ENCODE peak calls at places on chromosomes 11 and 22, in eight cellular contexts. K is OCI-LY7, N is SK-N-SH, O is PC-3, X is HCT116, Q is neural progenitor cell, D is GM23338, Z is hepatocyte. T is an unnamed sample.

GRCh38 chr22:19876941-19877625 is 22.4 kb upstream of the GNB1L start:
- DNase-seq in N (peak; percentile 39), O (no peak), X (no peak), D (no peak), Z (no peak), K (no peak), Q (no peak), T (no peak)

GRCh38 chr11:44316388-44317240 is 6.7 kb upstream of the ALX4 start:
- DNase-seq in D (peak; percentile 74), X (no peak), Z (no peak), O (no peak), N (peak; percentile 67), Q (peak; percentile 73), K (no peak), T (no peak)

GRCh38 chr11:91394718-91395414 is 829.8 kb upstream of the FAT3 start:
- DNase-seq in N (peak; percentile 25), D (no peak), K (no peak), Z (peak; percentile 24), X (no peak), O (peak; percentile 81), Q (no peak), T (no peak)

GRCh38 chr22:31944700-31945477 is 554 bp downstream of the YWHAH start:
- DNase-seq in Q (no peak), X (no peak), N (peak; percentile 82), K (peak; percentile 58), Z (peak; percentile 31), D (peak; percentile 63), O (peak; percentile 17), T (peak; percentile 30)

GRCh38 chr11:47106839-47107520 is 69.7 kb downstream of the ARFGAP2 start:
- DNase-seq in N (no peak), O (no peak), Z (no peak), X (no peak), Q (peak; percentile 39), K (peak; percentile 34), D (no peak), T (no peak)

GRCh38 chr11:2555891-2556290 is 111.1 kb downstream of the KCNQ1 start:
- DNase-seq in Q (no peak), X (no peak), N (no peak), K (no peak), D (no peak), O (no peak), Z (no peak), T (no peak)

GRCh38 chr22:41925783-41926460 is 684 bp downstream of the TNFRSF13C start:
- DNase-seq in Q (peak; percentile 87), K (peak; percentile 78), Z (peak; percentile 82), O (peak; percentile 62), N (peak; percentile 70), D (peak; percentile 89), X (no peak), T (peak; percentile 54)

GRCh38 chr22:19048531-19048930 is 73.7 kb downstream of the DGCR2 start:
- DNase-seq in K (no peak), D (no peak), Z (no peak), X (no peak), N (no peak), Q (no peak), O (no peak), T (no peak)

GRCh38 chr22:19674129-19674928 is 40.0 kb upstream of the SEPTIN5 start:
- DNase-seq in Q (no peak), D (no peak), O (no peak), Z (no peak), X (no peak), K (no peak), N (no peak), T (no peak)

GRCh38 chr11:44899959-44900358 is 50.7 kb downstream of the TP53I11 start:
- DNase-seq in K (peak; percentile 62), N (peak; percentile 63), Q (peak; percentile 34), D (peak; percentile 83), Z (no peak), X (peak; percentile 48), O (peak; percentile 39), T (peak; percentile 42)

GRCh38 chr11:20337526-20338154 is 25.9 kb upstream of the HTATIP2 start:
- DNase-seq in K (peak; percentile 4), Z (peak; percentile 54), N (peak; percentile 74), Q (peak; percentile 81), X (peak; percentile 27), O (peak; percentile 47), D (peak; percentile 68), T (peak; percentile 57)

GRCh38 chr11:58745705-58746364 is 14.1 kb upstream of the GLYAT start:
- DNase-seq in Z (no peak), K (no peak), O (no peak), N (no peak), Q (no peak), D (no peak), X (no peak), T (no peak)

GRCh38 chr22:49966041-49966715 is 5.6 kb downstream of the PIM3 start:
- DNase-seq in Q (peak; percentile 1), D (no peak), X (no peak), Z (peak; percentile 52), N (peak; percentile 30), K (no peak), O (no peak), T (peak; percentile 1)

GRCh38 chr11:57116654-57117053 is 65.1 kb upstream of the LRRC55 start:
- DNase-seq in N (peak; percentile 28), Z (peak; percentile 42), K (peak; percentile 37), O (peak; percentile 69), Q (peak; percentile 64), X (peak; percentile 19), D (peak; percentile 74), T (peak; percentile 46)

DNA sequence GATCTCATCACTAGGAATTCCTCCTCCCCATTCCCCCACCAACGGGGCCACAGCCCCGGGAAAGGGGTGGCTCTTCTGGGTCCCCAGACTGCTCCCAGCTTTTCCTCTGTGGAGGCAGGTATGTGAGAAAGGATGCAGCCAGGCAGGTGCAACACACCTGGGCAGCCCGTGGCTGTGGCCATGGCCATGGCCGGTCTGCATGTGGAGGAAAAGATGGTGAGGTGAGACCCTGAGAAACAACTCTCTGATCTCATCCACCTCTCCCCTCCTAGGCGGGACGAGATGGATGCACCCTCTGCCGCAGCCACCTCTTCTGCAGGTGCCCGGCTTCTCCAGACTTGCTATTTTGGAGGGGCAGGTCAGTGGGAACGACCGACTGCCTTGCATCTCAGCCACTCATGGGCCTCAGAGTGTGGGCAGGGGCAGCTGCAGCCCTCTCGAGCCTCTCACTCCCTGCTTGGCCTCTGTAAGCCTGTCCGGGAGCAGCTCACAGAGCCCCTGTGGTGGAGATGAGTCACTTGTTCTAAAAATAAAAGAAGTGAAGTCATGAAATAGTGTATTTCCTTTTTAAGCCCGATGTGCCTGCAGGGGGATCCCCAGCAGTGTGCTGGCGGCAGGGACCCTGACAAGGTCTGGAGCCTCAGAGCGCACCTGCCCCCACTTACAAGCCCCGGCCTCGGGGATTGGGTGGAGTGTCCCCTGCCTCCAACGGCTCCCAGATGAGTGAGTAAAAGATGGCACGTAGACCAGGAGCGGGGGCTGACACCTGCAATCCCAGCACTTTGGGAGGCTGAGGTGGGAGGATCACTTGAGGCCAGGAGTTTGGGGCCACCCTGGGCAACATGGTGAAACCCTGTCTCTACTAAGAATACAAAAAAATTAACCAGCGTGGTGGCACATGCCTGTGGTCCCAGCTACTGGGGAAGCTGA is 10.7 kb downstream of the SMIM38 start:
- DNase-seq in X (peak; percentile 35), N (peak; percentile 46), D (peak; percentile 54), O (peak; percentile 79), Q (peak; percentile 34), K (peak; percentile 2), Z (peak; percentile 73), T (peak; percentile 91)
- TF ChIP-seq CTCF in X (no peak), N (peak; percentile 48), D (no peak), O (peak; percentile 43), Q (no peak), K (no peak), Z (peak; percentile 20), T (no peak)

GRCh38 chr11:21514298-21514697 is 678.6 kb upstream of the ANO5 start:
- DNase-seq in K (peak; percentile 1), N (peak; percentile 15), D (peak; percentile 36), O (peak; percentile 3), Z (peak; percentile 30), Q (peak; percentile 27), X (no peak), T (peak; percentile 59)
- TF ChIP-seq EZH2phosphoT487 in K (no peak), N (no peak), D (no peak), O (no peak), Z (no peak), Q (no peak), X (no peak), T (no peak)

GRCh38 chr11:94762208-94762607 is 5.9 kb upstream of the AMOTL1 start:
- DNase-seq in D (peak; percentile 43), O (peak; percentile 88), X (peak; percentile 34), K (peak; percentile 1), Q (no peak), N (no peak), Z (no peak), T (peak; percentile 24)
- TF ChIP-seq CTCF in D (peak; percentile 59), O (peak; percentile 98), X (peak; percentile 73), K (peak; percentile 46), Q (peak; percentile 29), N (peak; percentile 49), Z (peak; percentile 8), T (peak; percentile 46)

DNA sequence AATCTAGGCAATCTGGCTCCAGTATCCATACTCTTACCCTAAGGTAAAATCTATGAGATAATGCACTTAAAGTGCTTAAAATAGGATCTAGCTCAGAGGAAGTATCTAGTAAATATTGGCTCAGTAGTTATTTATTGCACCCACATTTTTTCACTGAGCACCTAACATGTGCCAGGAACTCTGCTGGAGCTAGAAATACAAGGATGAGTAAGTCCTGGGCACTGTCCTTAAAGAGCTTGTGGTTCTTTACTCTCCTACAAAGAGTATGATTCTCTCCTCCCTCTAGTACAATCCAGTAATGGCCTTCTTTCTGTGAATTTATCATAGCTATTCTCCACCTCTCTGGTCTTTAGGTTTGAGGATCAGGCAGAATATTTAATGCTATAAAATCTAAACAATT is 59.2 kb downstream of the DEUP1 start:
- DNase-seq in N (no peak), D (no peak), K (no peak), Z (no peak), X (no peak), O (no peak), Q (no peak), T (no peak)
- TF ChIP-seq EZH2phosphoT487 in N (no peak), D (no peak), K (no peak), Z (no peak), X (no peak), O (no peak), Q (no peak), T (no peak)

GRCh38 chr11:27211370-27212127 is 151.5 kb downstream of the CCDC34 start:
- DNase-seq in O (peak; percentile 15), K (no peak), Z (no peak), N (no peak), Q (no peak), D (peak; percentile 48), X (peak; percentile 7), T (no peak)
- TF ChIP-seq CTCF in O (peak; percentile 53), K (peak; percentile 66), Z (peak; percentile 34), N (peak; percentile 66), Q (peak; percentile 63), D (peak; percentile 72), X (peak; percentile 82), T (peak; percentile 34)

GRCh38 chr11:96963375-96963774 is 573.6 kb downstream of the JRKL start:
- DNase-seq in Z (no peak), N (no peak), X (no peak), K (no peak), D (no peak), O (no peak), Q (no peak), T (no peak)

GRCh38 chr11:96964661-96965060 is 574.8 kb downstream of the JRKL start:
- DNase-seq in Z (no peak), N (no peak), D (no peak), Q (peak; percentile 2), K (no peak), O (no peak), X (no peak), T (no peak)

GRCh38 chr11:96961931-96962330 is 572.1 kb downstream of the JRKL start:
- DNase-seq in Q (no peak), K (no peak), D (peak; percentile 21), Z (no peak), O (no peak), X (no peak), N (no peak), T (no peak)

GRCh38 chr11:96960926-96961325 is 571.1 kb downstream of the JRKL start:
- DNase-seq in K (no peak), O (no peak), Z (no peak), D (no peak), N (no peak), Q (no peak), X (no peak), T (no peak)
- TF ChIP-seq EZH2phosphoT487 in K (no peak), O (no peak), Z (no peak), D (no peak), N (no peak), Q (no peak), X (no peak), T (no peak)